ENCODE peak calls at places on chromosomes 16 and 17, in five cellular contexts. N, D, R, I and Q are unnamed samples.

GRCh38 chr17:14333506-14333905 is 32.6 kb downstream of the HS3ST3B1 start:
- DNase-seq in N (no peak), I (no peak), D (no peak), R (no peak), Q (no peak)

GRCh38 chr16:89924298-89924924 is 1.3 kb downstream of the TUBB3 start:
- DNase-seq in D (no peak), N (no peak), I (no peak), R (peak; percentile 54), Q (peak; percentile 7)

GRCh38 chr17:6361733-6362132 is 73.2 kb downstream of the AIPL1 start:
- DNase-seq in I (no peak), R (no peak), D (no peak), N (no peak), Q (no peak)

GRCh38 chr16:57367111-57367752 is 5.1 kb upstream of the CX3CL1 start:
- DNase-seq in N (peak; percentile 24), D (peak; percentile 41), I (no peak), R (peak; percentile 19), Q (peak; percentile 65)

GRCh38 chr17:7398612-7399011 is 4.3 kb upstream of the PLSCR3 start:
- DNase-seq in D (no peak), R (no peak), N (no peak), I (no peak), Q (no peak)

GRCh38 chr17:48375356-48375755 is 54.7 kb downstream of the SKAP1 start:
- DNase-seq in R (peak; percentile 55), I (no peak), N (no peak), D (no peak), Q (no peak)

GRCh38 chr17:50517504-50518264 is 9.4 kb downstream of the MYCBPAP start:
- DNase-seq in N (no peak), D (no peak), I (no peak), R (no peak), Q (no peak)

GRCh38 chr17:28940675-28941074 is 10.6 kb downstream of the PHF12 start:
- DNase-seq in R (no peak), N (peak; percentile 19), I (peak; percentile 68), D (no peak), Q (no peak)

GRCh38 chr17:57902117-57902799 is 52.4 kb upstream of the MRPS23 start:
- DNase-seq in I (no peak), N (no peak), R (no peak), D (no peak), Q (no peak)

GRCh38 chr17:49028271-49028670 is 31.1 kb downstream of the IGF2BP1 start:
- DNase-seq in R (no peak), N (no peak), D (no peak), I (no peak), Q (no peak)

GRCh38 chr16:77443834-77444460 is 9.1 kb upstream of the ADAMTS18 start:
- DNase-seq in R (no peak), I (no peak), N (no peak), D (no peak), Q (no peak)

GRCh38 chr16:59604331-59604730 is 870.2 kb upstream of the GOT2 start:
- DNase-seq in D (no peak), R (peak; percentile 44), N (no peak), I (no peak), Q (no peak)
- H3K4me1 ChIP-seq in D (no peaks in the 10 kb centered on the region), R (peaks cover 6% of the 10 kb centered on the region), N (no peaks in the 10 kb centered on the region), I (no peaks in the 10 kb centered on the region), Q (no peaks in the 10 kb centered on the region)

DNA sequence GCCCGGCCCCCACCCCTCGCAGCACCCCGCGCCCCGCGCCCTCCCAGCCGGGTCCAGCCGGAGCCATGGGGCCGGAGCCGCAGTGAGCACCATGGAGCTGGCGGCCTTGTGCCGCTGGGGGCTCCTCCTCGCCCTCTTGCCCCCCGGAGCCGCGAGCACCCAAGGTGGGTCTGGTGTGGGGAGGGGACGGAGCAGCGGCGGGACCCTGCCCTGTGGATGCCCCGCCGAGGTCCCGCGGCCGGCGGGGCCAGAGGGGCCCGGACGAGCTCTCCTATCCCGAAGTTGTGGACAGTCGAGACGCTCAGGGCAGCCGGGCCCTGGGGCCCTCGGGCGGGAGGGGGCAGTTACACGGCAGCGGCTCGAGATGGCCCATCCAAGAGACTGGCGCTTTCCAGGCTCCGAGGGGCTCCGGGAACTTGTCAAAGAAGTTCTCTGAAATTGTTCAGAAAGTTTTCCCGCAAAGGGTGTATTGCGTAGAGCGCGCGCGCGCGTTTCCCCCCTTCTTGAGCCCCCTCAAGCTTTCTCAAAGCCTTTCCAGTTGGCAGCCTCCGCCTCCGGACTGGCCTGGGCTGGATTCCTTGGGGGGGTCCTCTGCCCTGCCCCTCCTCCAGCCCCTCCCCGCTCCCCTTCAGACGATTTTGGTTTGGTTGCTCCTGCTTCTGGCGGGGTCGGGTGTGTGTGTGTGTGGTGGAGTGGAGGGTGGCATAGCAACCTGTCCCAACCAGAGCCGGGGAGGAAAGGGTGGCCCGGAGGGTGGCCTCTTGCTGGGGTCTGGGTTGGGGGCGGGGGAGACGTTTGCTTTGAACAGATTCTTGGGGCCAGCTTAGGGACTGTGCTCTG is 504 bp downstream of the ERBB2 start:
- DNase-seq in R (peak; percentile 32), I (no peak), N (no peak), D (no peak), Q (no peak)
- TF ChIP-seq CTCF in R (no peak), I (no peak), N (no peak), D (no peak), Q (no peak)

GRCh38 chr17:82590216-82590615 is 58.0 kb downstream of the WDR45B start:
- DNase-seq in N (no peak), D (no peak), I (no peak), R (no peak), Q (no peak)

GRCh38 chr17:82592751-82593589 is 55.3 kb downstream of the WDR45B start:
- DNase-seq in D (no peak), R (peak; percentile 84), I (peak; percentile 79), N (peak; percentile 81), Q (peak; percentile 81)

GRCh38 chr17:82589851-82590180 is 58.4 kb downstream of the WDR45B start:
- DNase-seq in N (no peak), R (no peak), I (no peak), D (no peak), Q (no peak)

GRCh38 chr17:82592289-82592683 is 56.0 kb downstream of the WDR45B start:
- DNase-seq in I (no peak), N (peak; percentile 71), D (no peak), R (no peak), Q (no peak)

GRCh38 chr17:82590881-82591539 is 57.2 kb downstream of the WDR45B start:
- DNase-seq in N (no peak), I (no peak), D (no peak), R (no peak), Q (no peak)
- H3K27ac ChIP-seq in N (peak overlapping the region; percentile 95), I (peak overlapping the region; percentile 93), D (peak overlapping the region; percentile 94), R (peak overlapping the region; percentile 48), Q (peak overlapping the region; percentile 92)

GRCh38 chr16:70419384-70420327 is 19.2 kb downstream of the ST3GAL2 start:
- DNase-seq in I (no peak), N (no peak), D (no peak), R (no peak), Q (no peak)
- H3K4me1 ChIP-seq in I (peaks cover 63% of the 10 kb centered on the region), N (no peaks in the 10 kb centered on the region), D (no peaks in the 10 kb centered on the region), R (peaks cover 69% of the 10 kb centered on the region), Q (no peaks in the 10 kb centered on the region)

DNA sequence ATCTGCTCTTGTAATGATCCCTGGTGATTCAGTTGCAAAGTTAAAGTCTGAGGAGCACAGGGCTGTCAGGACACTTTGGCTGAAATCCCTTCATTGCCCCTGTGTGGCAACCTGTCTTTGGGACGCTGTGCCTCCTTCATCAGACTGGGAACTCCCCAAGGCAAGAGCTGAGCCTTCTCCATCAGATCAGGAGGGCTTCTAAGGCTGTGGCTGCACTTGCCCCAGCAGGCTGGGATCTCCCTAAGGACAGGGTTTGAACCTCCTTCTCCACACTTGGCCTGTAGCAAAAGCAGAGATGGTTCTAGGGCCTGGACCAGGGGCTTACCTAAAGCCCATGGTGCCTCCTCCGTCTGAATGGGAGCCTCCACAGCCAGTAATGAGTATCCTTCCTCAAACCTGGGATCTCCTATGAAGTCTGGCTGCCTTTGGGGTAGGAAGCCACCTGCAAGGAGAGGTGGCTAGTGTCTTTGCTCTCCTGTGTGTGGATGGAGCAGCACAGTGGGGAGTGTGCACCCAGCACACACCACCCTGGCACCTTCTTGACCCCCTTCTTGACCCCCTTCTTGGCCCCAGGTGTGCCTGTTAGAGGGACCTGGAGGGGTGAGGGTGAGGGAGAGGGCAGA is 79.0 kb upstream of the NKD1 start:
- DNase-seq in D (no peak), I (no peak), N (no peak), R (no peak), Q (no peak)
- TF ChIP-seq CTCF in D (no peak), I (no peak), N (no peak), R (no peak), Q (no peak)